ENCODE peak calls at places on chromosomes 13 and 19, in five cellular contexts. J is lower lobe of right lung; A is activated CD8-positive, alpha-beta memory T cell treated with anti-CD3 and anti-CD28 coated beads, Interleukin-2, amount 50 U/mL, for 4 hours; U is stimulated activated CD8-positive, alpha-beta memory T cell treated with anti-CD3 and anti-CD28 coated beads, Interleukin-7, amount 100 ng/mL, for 1 hour; T is HT1080. K is an unnamed sample.

GRCh38 chr13:24351423-24351822 is 42.0 kb downstream of the C1QTNF9 start:
- DNase-seq in J (no peak), A (no peak), U (no peak), T (no peak), K (no peak)

GRCh38 chr13:34748078-34748477 is 194.0 kb upstream of the NBEA start:
- DNase-seq in U (no peak), T (peak), A (no peak), J (peak), K (no peak)

GRCh38 chr19:43527860-43528622 is 1.0 kb upstream of the ETHE1 start:
- DNase-seq in A (no peak), T (no peak), U (no peak), J (no peak), K (no peak)

GRCh38 chr19:56137405-56137804 is 3.7 kb upstream of the ZNF444 start:
- DNase-seq in J (peak), A (no peak), T (no peak), U (no peak), K (no peak)

GRCh38 chr19:10102787-10103236 is 334 bp upstream of the ANGPTL6 start:
- DNase-seq in J (no peak), A (no peak), T (no peak), U (no peak), K (no peak)

GRCh38 chr19:15259900-15260299 is 27.7 kb upstream of the EPHX3 start:
- DNase-seq in A (no peak), T (no peak), J (no peak), U (no peak), K (no peak)

GRCh38 chr13:70844391-70845108 is 736.3 kb upstream of the KLHL1 start:
- DNase-seq in J (no peak), T (no peak), A (no peak), U (no peak), K (no peak)

GRCh38 chr19:16446108-16447014 is 25.4 kb downstream of the EPS15L1 start:
- DNase-seq in A (no peak), J (no peak), U (no peak), T (no peak), K (no peak)

GRCh38 chr13:61954092-61954491 is 538.4 kb upstream of the PCDH20 start:
- DNase-seq in U (no peak), T (peak), J (no peak), A (no peak), K (no peak)

GRCh38 chr19:7544626-7545025 is 9.1 kb downstream of the PNPLA6 start:
- DNase-seq in U (no peak), T (no peak), A (no peak), J (peak), K (peak)

GRCh38 chr19:10687518-10688288 is 13.5 kb upstream of the QTRT1 start:
- DNase-seq in U (no peak), J (no peak), T (no peak), A (no peak), K (peak)

GRCh38 chr19:54517483-54517882 is 14.9 kb downstream of the LAIR2 start:
- DNase-seq in A (peak), T (peak), U (no peak), J (peak), K (no peak)

GRCh38 chr13:91398413-91399188 is at the start of gene GPC5:
- DNase-seq in T (peak), A (peak), U (peak), J (peak), K (peak)

GRCh38 chr19:18009412-18010066 is 1.6 kb downstream of the ARRDC2 start:
- DNase-seq in U (no peak), J (no peak), A (no peak), T (peak), K (no peak)

GRCh38 chr19:2969104-2969504 is 8.3 kb upstream of the TLE6 start:
- DNase-seq in T (no peak), A (no peak), U (no peak), J (no peak), K (no peak)

GRCh38 chr13:45341799-45342584 is 1.0 kb upstream of the TPT1 start:
- DNase-seq in T (peak), A (no peak), U (no peak), J (peak), K (peak)

GRCh38 chr19:30316000-30316491 is 56.1 kb upstream of the ZNF536 start:
- DNase-seq in U (no peak), J (no peak), A (no peak), T (no peak), K (no peak)

GRCh38 chr19:51258165-51258564 is 7.3 kb downstream of the SIGLECL1 start:
- DNase-seq in J (no peak), T (no peak), A (no peak), U (no peak), K (no peak)

GRCh38 chr13:26656919-26657318 is 99.4 kb downstream of the WASF3 start:
- DNase-seq in J (no peak), U (no peak), A (no peak), T (peak), K (no peak)

GRCh38 chr13:33547035-33547434 is 261.5 kb upstream of the STARD13 start:
- DNase-seq in A (no peak), U (no peak), J (no peak), T (no peak), K (no peak)

GRCh38 chr19:11693505-11694499 is 44.9 kb downstream of the ZNF823 start:
- DNase-seq in T (peak), J (no peak), A (no peak), U (no peak), K (no peak)

GRCh38 chr19:41321600-41322270 is 11.8 kb downstream of the CCDC97 start:
- DNase-seq in U (no peak), A (no peak), J (no peak), T (peak), K (peak)

GRCh38 chr13:110294146-110294545 is 12.8 kb downstream of the COL4A1 start:
- DNase-seq in J (no peak), U (no peak), T (no peak), A (no peak), K (no peak)

GRCh38 chr19:10707440-10707839 is 6.2 kb downstream of the QTRT1 start:
- DNase-seq in J (no peak), A (no peak), T (no peak), U (no peak), K (no peak)

GRCh38 chr13:64529874-64530485 is 2700.2 kb downstream of the PCDH9 start:
- DNase-seq in T (peak), J (no peak), A (peak), U (no peak), K (no peak)

GRCh38 chr13:114055766-114056165 is 76.7 kb downstream of the RASA3 start:
- DNase-seq in J (no peak), U (no peak), A (no peak), T (no peak), K (peak)

GRCh38 chr19:46659151-46660007 is 1.6 kb downstream of the DACT3 start:
- DNase-seq in U (no peak), T (no peak), A (no peak), J (peak), K (no peak)

GRCh38 chr19:42122691-42123607 is 9.3 kb downstream of the POU2F2 start:
- DNase-seq in U (peak), T (no peak), J (no peak), A (peak), K (no peak)

GRCh38 chr19:53520547-53521372 is 17.2 kb upstream of the ZNF331 start:
- DNase-seq in A (peak), U (peak), T (peak), J (peak), K (peak)

GRCh38 chr13:40517486-40518311 is 148.7 kb downstream of the FOXO1 start:
- DNase-seq in T (no peak), A (no peak), U (no peak), J (no peak), K (no peak)

GRCh38 chr13:27353653-27354052 is 70.8 kb upstream of the GTF3A start:
- DNase-seq in U (no peak), A (no peak), T (no peak), J (no peak), K (no peak)

GRCh38 chr13:50993371-50993770 is 83.8 kb downstream of the RNASEH2B start:
- DNase-seq in A (no peak), T (no peak), U (no peak), J (no peak), K (no peak)

GRCh38 chr19:48896191-48896720 is 2.3 kb downstream of the TULP2 start:
- DNase-seq in U (no peak), J (peak), T (no peak), A (peak), K (peak)

GRCh38 chr19:23160766-23161165 is 43.9 kb downstream of the ZNF730 start:
- DNase-seq in A (no peak), J (no peak), U (no peak), T (no peak), K (no peak)

GRCh38 chr13:112714366-112714765 is 24.5 kb downstream of the ATP11A start:
- DNase-seq in J (no peak), U (no peak), A (no peak), T (no peak), K (no peak)

GRCh38 chr19:33512021-33512420 is 9.6 kb downstream of the PEPD start:
- DNase-seq in A (no peak), U (no peak), T (no peak), J (no peak), K (peak)

K was measured in Right ventricle myocardium inferior.